ENCODE peak calls at places on chromosomes 3 and 15, in four cellular contexts. One of them, this sample, is unnamed.

GRCh38 chr15:60656491-60657284 is 177.7 kb upstream of the ICE2 start:
- DNase-seq in stimulated activated CD4-positive, alpha-beta T cell treated with anti-CD3 and anti-CD28 coated beads, Interleukin-12 subunit alpha, Interleukin-12 subunit beta, amount 100 ng/mL, for 4 hours: no peak
- DNase-seq in upper lobe of right lung: no peak
- DNase-seq in SW480: no peak
- DNase-seq in this sample: no peak

GRCh38 chr15:99435138-99435695 is 130.6 kb upstream of the MEF2A start:
- DNase-seq in stimulated activated CD4-positive, alpha-beta T cell treated with anti-CD3 and anti-CD28 coated beads, Interleukin-12 subunit alpha, Interleukin-12 subunit beta, amount 100 ng/mL, for 4 hours: no peak
- DNase-seq in upper lobe of right lung: peak
- DNase-seq in SW480: peak
- DNase-seq in this sample: peak

GRCh38 chr3:177647876-177648275 is 450.6 kb upstream of the TBL1XR1 start:
- DNase-seq in stimulated activated CD4-positive, alpha-beta T cell treated with anti-CD3 and anti-CD28 coated beads, Interleukin-12 subunit alpha, Interleukin-12 subunit beta, amount 100 ng/mL, for 4 hours: no peak
- DNase-seq in upper lobe of right lung: no peak
- DNase-seq in SW480: no peak
- DNase-seq in this sample: no peak

GRCh38 chr3:155404486-155404885 is 111.0 kb upstream of the STRIT1 start:
- DNase-seq in stimulated activated CD4-positive, alpha-beta T cell treated with anti-CD3 and anti-CD28 coated beads, Interleukin-12 subunit alpha, Interleukin-12 subunit beta, amount 100 ng/mL, for 4 hours: no peak
- DNase-seq in upper lobe of right lung: no peak
- DNase-seq in SW480: no peak
- DNase-seq in this sample: peak

GRCh38 chr3:184255291-184256039 is 5.9 kb downstream of the CAMK2N2 start:
- DNase-seq in stimulated activated CD4-positive, alpha-beta T cell treated with anti-CD3 and anti-CD28 coated beads, Interleukin-12 subunit alpha, Interleukin-12 subunit beta, amount 100 ng/mL, for 4 hours: no peak
- DNase-seq in upper lobe of right lung: peak
- DNase-seq in SW480: no peak
- DNase-seq in this sample: no peak

GRCh38 chr3:155332668-155333160 is 39.2 kb upstream of the STRIT1 start:
- DNase-seq in stimulated activated CD4-positive, alpha-beta T cell treated with anti-CD3 and anti-CD28 coated beads, Interleukin-12 subunit alpha, Interleukin-12 subunit beta, amount 100 ng/mL, for 4 hours: no peak
- DNase-seq in upper lobe of right lung: no peak
- DNase-seq in SW480: no peak
- DNase-seq in this sample: no peak

GRCh38 chr15:40850576-40851112 is 6.8 kb downstream of the SPINT1 start:
- DNase-seq in stimulated activated CD4-positive, alpha-beta T cell treated with anti-CD3 and anti-CD28 coated beads, Interleukin-12 subunit alpha, Interleukin-12 subunit beta, amount 100 ng/mL, for 4 hours: no peak
- DNase-seq in upper lobe of right lung: no peak
- DNase-seq in SW480: no peak
- DNase-seq in this sample: no peak

GRCh38 chr3:25155696-25156471 is 272.2 kb upstream of the RARB start:
- DNase-seq in stimulated activated CD4-positive, alpha-beta T cell treated with anti-CD3 and anti-CD28 coated beads, Interleukin-12 subunit alpha, Interleukin-12 subunit beta, amount 100 ng/mL, for 4 hours: no peak
- DNase-seq in upper lobe of right lung: no peak
- DNase-seq in SW480: no peak
- DNase-seq in this sample: no peak

GRCh38 chr15:36370735-36371115 is 208.7 kb upstream of the CDIN1 start:
- DNase-seq in stimulated activated CD4-positive, alpha-beta T cell treated with anti-CD3 and anti-CD28 coated beads, Interleukin-12 subunit alpha, Interleukin-12 subunit beta, amount 100 ng/mL, for 4 hours: no peak
- DNase-seq in upper lobe of right lung: no peak
- DNase-seq in SW480: no peak
- DNase-seq in this sample: no peak

GRCh38 chr3:170953229-170953628 is 44.8 kb upstream of the EIF5A2 start:
- DNase-seq in stimulated activated CD4-positive, alpha-beta T cell treated with anti-CD3 and anti-CD28 coated beads, Interleukin-12 subunit alpha, Interleukin-12 subunit beta, amount 100 ng/mL, for 4 hours: no peak
- DNase-seq in upper lobe of right lung: no peak
- DNase-seq in SW480: no peak
- DNase-seq in this sample: peak

GRCh38 chr3:62175161-62175560 is 198.2 kb downstream of the FEZF2 start:
- DNase-seq in stimulated activated CD4-positive, alpha-beta T cell treated with anti-CD3 and anti-CD28 coated beads, Interleukin-12 subunit alpha, Interleukin-12 subunit beta, amount 100 ng/mL, for 4 hours: no peak
- DNase-seq in upper lobe of right lung: no peak
- DNase-seq in SW480: no peak
- DNase-seq in this sample: no peak

GRCh38 chr3:18559323-18559972 is 134.3 kb upstream of the SATB1 start:
- DNase-seq in stimulated activated CD4-positive, alpha-beta T cell treated with anti-CD3 and anti-CD28 coated beads, Interleukin-12 subunit alpha, Interleukin-12 subunit beta, amount 100 ng/mL, for 4 hours: peak
- DNase-seq in upper lobe of right lung: no peak
- DNase-seq in SW480: peak
- DNase-seq in this sample: peak

GRCh38 chr3:28290863-28291300 is 49.5 kb downstream of the CMC1 start:
- DNase-seq in stimulated activated CD4-positive, alpha-beta T cell treated with anti-CD3 and anti-CD28 coated beads, Interleukin-12 subunit alpha, Interleukin-12 subunit beta, amount 100 ng/mL, for 4 hours: no peak
- DNase-seq in upper lobe of right lung: no peak
- DNase-seq in SW480: no peak
- DNase-seq in this sample: no peak

GRCh38 chr15:54082836-54083492 is 104.7 kb downstream of the UNC13C start:
- DNase-seq in stimulated activated CD4-positive, alpha-beta T cell treated with anti-CD3 and anti-CD28 coated beads, Interleukin-12 subunit alpha, Interleukin-12 subunit beta, amount 100 ng/mL, for 4 hours: no peak
- DNase-seq in upper lobe of right lung: no peak
- DNase-seq in SW480: no peak
- DNase-seq in this sample: peak

GRCh38 chr15:58738051-58738707 is 11.3 kb downstream of the ADAM10 start:
- DNase-seq in stimulated activated CD4-positive, alpha-beta T cell treated with anti-CD3 and anti-CD28 coated beads, Interleukin-12 subunit alpha, Interleukin-12 subunit beta, amount 100 ng/mL, for 4 hours: no peak
- DNase-seq in upper lobe of right lung: no peak
- DNase-seq in SW480: no peak
- DNase-seq in this sample: no peak

GRCh38 chr15:75231836-75232235 is 26.3 kb upstream of the GOLGA6C start:
- DNase-seq in stimulated activated CD4-positive, alpha-beta T cell treated with anti-CD3 and anti-CD28 coated beads, Interleukin-12 subunit alpha, Interleukin-12 subunit beta, amount 100 ng/mL, for 4 hours: no peak
- DNase-seq in upper lobe of right lung: peak
- DNase-seq in SW480: no peak
- DNase-seq in this sample: no peak

GRCh38 chr3:49689046-49689886 is at the start of the genes MST1 and RNF123:
- DNase-seq in stimulated activated CD4-positive, alpha-beta T cell treated with anti-CD3 and anti-CD28 coated beads, Interleukin-12 subunit alpha, Interleukin-12 subunit beta, amount 100 ng/mL, for 4 hours: peak
- DNase-seq in upper lobe of right lung: peak
- DNase-seq in SW480: peak
- DNase-seq in this sample: no peak

GRCh38 chr15:71106802-71107500 is 8.3 kb upstream of the THSD4 start:
- DNase-seq in stimulated activated CD4-positive, alpha-beta T cell treated with anti-CD3 and anti-CD28 coated beads, Interleukin-12 subunit alpha, Interleukin-12 subunit beta, amount 100 ng/mL, for 4 hours: no peak
- DNase-seq in upper lobe of right lung: no peak
- DNase-seq in SW480: peak
- DNase-seq in this sample: no peak

GRCh38 chr3:101077361-101078011 is 84.3 kb upstream of the ABI3BP start:
- DNase-seq in stimulated activated CD4-positive, alpha-beta T cell treated with anti-CD3 and anti-CD28 coated beads, Interleukin-12 subunit alpha, Interleukin-12 subunit beta, amount 100 ng/mL, for 4 hours: no peak
- DNase-seq in upper lobe of right lung: no peak
- DNase-seq in SW480: no peak
- DNase-seq in this sample: no peak

GRCh38 chr15:56194035-56194434 is 49.6 kb downstream of the RFX7 start:
- DNase-seq in stimulated activated CD4-positive, alpha-beta T cell treated with anti-CD3 and anti-CD28 coated beads, Interleukin-12 subunit alpha, Interleukin-12 subunit beta, amount 100 ng/mL, for 4 hours: no peak
- DNase-seq in upper lobe of right lung: no peak
- DNase-seq in SW480: no peak
- DNase-seq in this sample: no peak

GRCh38 chr3:156888576-156888975 is 62.4 kb downstream of the LEKR1 start:
- DNase-seq in stimulated activated CD4-positive, alpha-beta T cell treated with anti-CD3 and anti-CD28 coated beads, Interleukin-12 subunit alpha, Interleukin-12 subunit beta, amount 100 ng/mL, for 4 hours: no peak
- DNase-seq in upper lobe of right lung: no peak
- DNase-seq in SW480: no peak
- DNase-seq in this sample: no peak

GRCh38 chr3:108441081-108441507 is 69.3 kb downstream of the MYH15 start:
- DNase-seq in stimulated activated CD4-positive, alpha-beta T cell treated with anti-CD3 and anti-CD28 coated beads, Interleukin-12 subunit alpha, Interleukin-12 subunit beta, amount 100 ng/mL, for 4 hours: no peak
- DNase-seq in upper lobe of right lung: no peak
- DNase-seq in SW480: no peak
- DNase-seq in this sample: no peak

GRCh38 chr3:180383332-180384020 is 218.5 kb upstream of the TTC14 start:
- DNase-seq in stimulated activated CD4-positive, alpha-beta T cell treated with anti-CD3 and anti-CD28 coated beads, Interleukin-12 subunit alpha, Interleukin-12 subunit beta, amount 100 ng/mL, for 4 hours: no peak
- DNase-seq in upper lobe of right lung: no peak
- DNase-seq in SW480: no peak
- DNase-seq in this sample: no peak

GRCh38 chr15:79595995-79596622 is 164.0 kb downstream of the MINAR1 start:
- DNase-seq in stimulated activated CD4-positive, alpha-beta T cell treated with anti-CD3 and anti-CD28 coated beads, Interleukin-12 subunit alpha, Interleukin-12 subunit beta, amount 100 ng/mL, for 4 hours: peak
- DNase-seq in upper lobe of right lung: no peak
- DNase-seq in SW480: peak
- DNase-seq in this sample: peak

GRCh38 chr15:62307551-62307950 is 142.5 kb upstream of the C2CD4B start:
- DNase-seq in stimulated activated CD4-positive, alpha-beta T cell treated with anti-CD3 and anti-CD28 coated beads, Interleukin-12 subunit alpha, Interleukin-12 subunit beta, amount 100 ng/mL, for 4 hours: no peak
- DNase-seq in upper lobe of right lung: no peak
- DNase-seq in SW480: no peak
- DNase-seq in this sample: no peak

GRCh38 chr3:150926328-150926727 is 21.1 kb upstream of the MINDY4B start:
- DNase-seq in stimulated activated CD4-positive, alpha-beta T cell treated with anti-CD3 and anti-CD28 coated beads, Interleukin-12 subunit alpha, Interleukin-12 subunit beta, amount 100 ng/mL, for 4 hours: no peak
- DNase-seq in upper lobe of right lung: no peak
- DNase-seq in SW480: no peak
- DNase-seq in this sample: no peak

GRCh38 chr3:30720586-30721313 is 114.3 kb downstream of the TGFBR2 start:
- DNase-seq in stimulated activated CD4-positive, alpha-beta T cell treated with anti-CD3 and anti-CD28 coated beads, Interleukin-12 subunit alpha, Interleukin-12 subunit beta, amount 100 ng/mL, for 4 hours: no peak
- DNase-seq in upper lobe of right lung: no peak
- DNase-seq in SW480: peak
- DNase-seq in this sample: no peak

GRCh38 chr3:9101286-9101685 is 138.0 kb upstream of the RAD18 start:
- DNase-seq in stimulated activated CD4-positive, alpha-beta T cell treated with anti-CD3 and anti-CD28 coated beads, Interleukin-12 subunit alpha, Interleukin-12 subunit beta, amount 100 ng/mL, for 4 hours: no peak
- DNase-seq in upper lobe of right lung: no peak
- DNase-seq in SW480: no peak
- DNase-seq in this sample: no peak

GRCh38 chr3:134864644-134865043 is 69.6 kb downstream of the EPHB1 start:
- DNase-seq in stimulated activated CD4-positive, alpha-beta T cell treated with anti-CD3 and anti-CD28 coated beads, Interleukin-12 subunit alpha, Interleukin-12 subunit beta, amount 100 ng/mL, for 4 hours: no peak
- DNase-seq in upper lobe of right lung: no peak
- DNase-seq in SW480: no peak
- DNase-seq in this sample: no peak

GRCh38 chr15:37733628-37734027 is 200.8 kb upstream of the TMCO5A start:
- DNase-seq in stimulated activated CD4-positive, alpha-beta T cell treated with anti-CD3 and anti-CD28 coated beads, Interleukin-12 subunit alpha, Interleukin-12 subunit beta, amount 100 ng/mL, for 4 hours: no peak
- DNase-seq in upper lobe of right lung: no peak
- DNase-seq in SW480: no peak
- DNase-seq in this sample: no peak

GRCh38 chr3:151283907-151284461 is 5.6 kb upstream of the P2RY14 start:
- DNase-seq in stimulated activated CD4-positive, alpha-beta T cell treated with anti-CD3 and anti-CD28 coated beads, Interleukin-12 subunit alpha, Interleukin-12 subunit beta, amount 100 ng/mL, for 4 hours: no peak
- DNase-seq in upper lobe of right lung: no peak
- DNase-seq in SW480: peak
- DNase-seq in this sample: no peak

GRCh38 chr3:41881233-41881821 is 80.6 kb downstream of the ULK4 start:
- DNase-seq in stimulated activated CD4-positive, alpha-beta T cell treated with anti-CD3 and anti-CD28 coated beads, Interleukin-12 subunit alpha, Interleukin-12 subunit beta, amount 100 ng/mL, for 4 hours: no peak
- DNase-seq in upper lobe of right lung: no peak
- DNase-seq in SW480: peak
- DNase-seq in this sample: peak

GRCh38 chr3:31185004-31185357 is 290.5 kb upstream of the GADL1 start:
- DNase-seq in stimulated activated CD4-positive, alpha-beta T cell treated with anti-CD3 and anti-CD28 coated beads, Interleukin-12 subunit alpha, Interleukin-12 subunit beta, amount 100 ng/mL, for 4 hours: no peak
- DNase-seq in upper lobe of right lung: no peak
- DNase-seq in SW480: no peak
- DNase-seq in this sample: no peak

GRCh38 chr3:39202094-39202493 is 9.7 kb upstream of the XIRP1 start:
- DNase-seq in stimulated activated CD4-positive, alpha-beta T cell treated with anti-CD3 and anti-CD28 coated beads, Interleukin-12 subunit alpha, Interleukin-12 subunit beta, amount 100 ng/mL, for 4 hours: no peak
- DNase-seq in upper lobe of right lung: no peak
- DNase-seq in SW480: no peak
- DNase-seq in this sample: no peak

GRCh38 chr15:45448516-45448915 is 70.2 kb upstream of the GATM start:
- DNase-seq in stimulated activated CD4-positive, alpha-beta T cell treated with anti-CD3 and anti-CD28 coated beads, Interleukin-12 subunit alpha, Interleukin-12 subunit beta, amount 100 ng/mL, for 4 hours: no peak
- DNase-seq in upper lobe of right lung: no peak
- DNase-seq in SW480: no peak
- DNase-seq in this sample: no peak

GRCh38 chr3:110123929-110124328 is 786.6 kb upstream of the DPPA4 start:
- DNase-seq in stimulated activated CD4-positive, alpha-beta T cell treated with anti-CD3 and anti-CD28 coated beads, Interleukin-12 subunit alpha, Interleukin-12 subunit beta, amount 100 ng/mL, for 4 hours: no peak
- DNase-seq in upper lobe of right lung: no peak
- DNase-seq in SW480: no peak
- DNase-seq in this sample: no peak

GRCh38 chr15:52528465-52529288 is at the start of gene MYO5A:
- DNase-seq in stimulated activated CD4-positive, alpha-beta T cell treated with anti-CD3 and anti-CD28 coated beads, Interleukin-12 subunit alpha, Interleukin-12 subunit beta, amount 100 ng/mL, for 4 hours: peak
- DNase-seq in upper lobe of right lung: peak
- DNase-seq in SW480: peak
- DNase-seq in this sample: peak

GRCh38 chr3:44427683-44428082 is 49.8 kb downstream of the ZNF445 start:
- DNase-seq in stimulated activated CD4-positive, alpha-beta T cell treated with anti-CD3 and anti-CD28 coated beads, Interleukin-12 subunit alpha, Interleukin-12 subunit beta, amount 100 ng/mL, for 4 hours: no peak
- DNase-seq in upper lobe of right lung: peak
- DNase-seq in SW480: no peak
- DNase-seq in this sample: no peak

GRCh38 chr3:73009750-73010149 is 13.1 kb downstream of the PPP4R2 start:
- DNase-seq in stimulated activated CD4-positive, alpha-beta T cell treated with anti-CD3 and anti-CD28 coated beads, Interleukin-12 subunit alpha, Interleukin-12 subunit beta, amount 100 ng/mL, for 4 hours: no peak
- DNase-seq in upper lobe of right lung: no peak
- DNase-seq in SW480: no peak
- DNase-seq in this sample: no peak

This sample was measured in NCI-H2171 treated with DMSO at 0.1 percent for 48 hours.